ENCODE peak calls at places on chromosome 19, in nine cellular contexts. I is ascending aorta, C is HFFc6, U is vagina, X is pancreas, Q is endothelial cell, F is cardiac fibroblast, B is colonic mucosa, M is cardiac muscle cell. J is an unnamed sample.

GRCh38 chr19:30004403-30004802 is 62.4 kb downstream of the URI1 start:
- DNase-seq in I (no peak), C (no peak), U (no peak), X (no peak), Q (no peak), F (no peak), B (no peak), M (no peak), J (no peak)

GRCh38 chr19:14113762-14114414 is 3.7 kb downstream of the PRKACA start:
- DNase-seq in I (no peak), C (no peak), U (no peak), X (peak; percentile 74), Q (no peak), F (no peak), B (peak; percentile 61), M (no peak), J (peak; percentile 45)

GRCh38 chr19:48608798-48609263 is 2.3 kb downstream of the SPACA4 start:
- DNase-seq in I (no peak), C (no peak), U (no peak), X (no peak), Q (peak; percentile 44), F (peak; percentile 49), B (peak; percentile 60), M (no peak), J (peak; percentile 66)

GRCh38 chr19:29672319-29672932 is 7.2 kb downstream of the PLEKHF1 start:
- DNase-seq in I (no peak), C (no peak), U (no peak), X (no peak), Q (no peak), F (no peak), B (no peak), M (no peak), J (no peak)

GRCh38 chr19:31096930-31097329 is 252.3 kb downstream of the TSHZ3 start:
- DNase-seq in I (no peak), C (no peak), U (no peak), X (no peak), Q (no peak), F (peak; percentile 38), B (no peak), M (no peak), J (no peak)

GRCh38 chr19:4529924-4530522 is 5.0 kb downstream of the PLIN5 start:
- DNase-seq in I (no peak), C (no peak), U (no peak), X (no peak), Q (no peak), F (no peak), B (no peak), M (no peak), J (no peak)

GRCh38 chr19:55178781-55179569 is 1.1 kb downstream of the SYT5 start:
- DNase-seq in I (no peak), C (peak; percentile 86), U (no peak), X (peak; percentile 88), Q (peak; percentile 80), F (peak; percentile 88), B (peak; percentile 64), M (peak; percentile 63), J (peak; percentile 90)

GRCh38 chr19:34600366-34600765 is 76.6 kb downstream of the SCGB2B2 start:
- DNase-seq in I (no peak), C (no peak), U (no peak), X (no peak), Q (no peak), F (no peak), B (no peak), M (no peak), J (no peak)

GRCh38 chr19:2087621-2088100 is 8.5 kb downstream of the MOB3A start:
- DNase-seq in I (no peak), C (no peak), U (no peak), X (no peak), Q (no peak), F (no peak), B (no peak), M (no peak), J (no peak)

GRCh38 chr19:7885818-7886217 is 2.5 kb upstream of the LRRC8E start:
- DNase-seq in I (no peak), C (no peak), U (no peak), X (no peak), Q (no peak), F (no peak), B (no peak), M (no peak), J (no peak)
- TF ChIP-seq CTCF in I (no peak), C (no peak), U (no peak), X (no peak), Q (no peak), F (no peak), B (no peak), M (no peak), J (no peak)

DNA sequence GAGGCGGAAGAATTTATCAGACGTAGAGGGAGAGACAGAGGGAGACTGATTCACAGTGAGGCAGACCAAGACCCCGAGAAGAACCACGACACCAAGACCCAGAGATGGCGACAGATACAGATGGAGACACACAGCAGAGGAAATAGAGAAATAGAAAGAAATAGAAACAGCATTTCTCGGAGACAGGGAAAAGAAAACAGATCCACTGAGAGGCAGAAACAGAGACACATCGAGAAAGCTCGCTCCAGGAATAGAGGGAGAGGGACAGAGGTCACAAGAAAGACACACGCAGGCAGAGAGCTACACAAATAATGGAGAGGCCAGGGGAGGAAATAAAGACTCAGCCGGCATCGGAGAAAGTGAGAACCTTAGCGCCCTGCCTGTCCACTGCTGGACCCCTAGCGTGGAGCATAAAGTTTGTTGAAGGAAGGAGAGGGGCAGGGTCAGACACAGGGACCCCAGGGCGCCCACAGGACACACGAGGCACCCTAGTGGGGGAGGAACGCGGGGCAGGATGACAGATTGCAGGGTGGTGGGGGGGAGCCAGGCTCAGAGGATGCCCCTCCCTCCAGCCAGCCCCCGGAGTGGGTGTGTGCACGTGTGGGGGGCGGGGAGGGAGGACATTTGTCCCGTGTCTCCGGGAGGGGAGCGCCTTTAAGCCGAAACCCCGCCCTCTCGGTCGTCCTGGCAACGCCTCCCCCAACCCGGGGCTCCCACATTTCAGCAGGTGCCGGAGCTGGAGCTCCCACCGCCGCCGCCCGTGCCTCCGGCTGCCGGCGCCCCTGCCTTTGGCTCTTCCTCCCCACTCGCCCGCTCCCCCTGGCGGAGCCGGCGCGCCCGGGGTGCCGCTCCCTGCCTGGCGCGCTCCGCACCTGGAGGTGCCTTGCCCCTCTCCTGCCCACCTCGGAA is at the start of gene PRKCG:
- DNase-seq in I (no peak), C (no peak), U (no peak), X (peak; percentile 64), Q (peak; percentile 59), F (no peak), B (peak; percentile 52), M (peak; percentile 84), J (peak; percentile 96)
- TF ChIP-seq CTCF in I (peak; percentile 56), C (peak; percentile 76), U (no peak), X (peak; percentile 22), Q (no peak), F (no peak), B (peak; percentile 57), M (peak; percentile 60), J (peak; percentile 72)

GRCh38 chr19:38837656-38838121 is 6.1 kb upstream of the ECH1 start:
- DNase-seq in I (no peak), C (peak; percentile 96), U (no peak), X (peak; percentile 18), Q (no peak), F (no peak), B (no peak), M (no peak), J (no peak)

GRCh38 chr19:38837304-38837626 is 5.7 kb upstream of the ECH1 start:
- DNase-seq in I (no peak), C (no peak), U (no peak), X (peak; percentile 6), Q (no peak), F (no peak), B (no peak), M (no peak), J (no peak)

GRCh38 chr19:38839816-38840582 is 8.4 kb upstream of the ECH1 start:
- DNase-seq in I (no peak), C (peak; percentile 24), U (no peak), X (no peak), Q (no peak), F (no peak), B (no peak), M (no peak), J (no peak)

GRCh38 chr19:38838986-38839761 is 7.6 kb upstream of the ECH1 start:
- DNase-seq in I (no peak), C (no peak), U (no peak), X (peak; percentile 27), Q (no peak), F (no peak), B (no peak), M (no peak), J (no peak)

DNA sequence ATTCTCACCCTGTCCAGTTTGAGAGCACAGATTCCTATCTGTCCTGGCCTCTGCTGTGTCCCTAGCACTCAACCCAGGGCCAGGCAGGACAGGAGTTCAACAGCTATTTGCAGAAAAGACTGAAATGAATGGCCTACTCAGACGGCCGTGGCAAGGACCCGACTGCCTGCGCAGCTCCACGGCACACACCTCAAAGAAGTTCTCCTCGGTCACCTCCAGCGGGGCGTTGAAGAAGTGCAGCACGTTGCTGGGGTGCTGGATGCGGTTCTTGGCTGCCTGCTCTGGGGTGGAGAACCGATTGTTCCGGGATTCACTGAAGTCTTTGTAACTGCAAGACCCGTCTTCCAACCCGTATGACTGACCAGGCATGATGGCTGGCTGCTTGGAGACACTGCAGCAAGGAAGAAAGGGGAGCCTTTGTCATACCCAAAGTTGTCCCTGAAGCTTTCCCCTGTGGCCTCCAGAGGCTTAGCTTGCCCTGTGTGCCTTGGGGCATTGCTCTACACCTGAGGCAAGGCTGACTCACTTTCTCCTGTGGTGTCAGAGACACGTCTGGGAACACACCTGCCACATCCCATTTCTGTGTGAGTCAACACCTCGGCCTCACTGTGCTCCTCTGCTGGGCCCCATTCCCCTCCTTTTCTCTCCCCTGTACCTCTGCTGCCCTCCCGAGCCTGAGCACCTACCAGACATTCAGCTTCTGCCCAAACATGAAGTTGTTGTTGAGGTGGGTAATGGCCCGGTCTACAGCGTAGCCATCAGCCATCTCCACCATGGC is 6.8 kb upstream of the ECH1 start:
- DNase-seq in I (no peak), C (peak; percentile 42), U (no peak), X (peak; percentile 27), Q (no peak), F (no peak), B (no peak), M (no peak), J (peak; percentile 62)
- TF ChIP-seq CTCF in I (no peak), C (peak; percentile 13), U (no peak), X (no peak), Q (no peak), F (no peak), B (no peak), M (no peak), J (no peak)

GRCh38 chr19:6238643-6239281 is 41.0 kb downstream of the MLLT1 start:
- DNase-seq in I (no peak), C (no peak), U (no peak), X (peak; percentile 51), Q (no peak), F (peak; percentile 81), B (no peak), M (no peak), J (no peak)

GRCh38 chr19:6239401-6239844 is 40.4 kb downstream of the MLLT1 start:
- DNase-seq in I (no peak), C (no peak), U (no peak), X (no peak), Q (no peak), F (peak; percentile 54), B (no peak), M (no peak), J (peak; percentile 45)

GRCh38 chr19:6239871-6240676 is 39.7 kb downstream of the MLLT1 start:
- DNase-seq in I (no peak), C (no peak), U (no peak), X (no peak), Q (no peak), F (no peak), B (no peak), M (no peak), J (no peak)

GRCh38 chr19:6236310-6237291 is 43.2 kb downstream of the MLLT1 start:
- DNase-seq in I (no peak), C (no peak), U (no peak), X (peak; percentile 97), Q (no peak), F (no peak), B (peak; percentile 64), M (no peak), J (peak; percentile 87)

GRCh38 chr19:6238256-6238642 is 41.5 kb downstream of the MLLT1 start:
- DNase-seq in I (no peak), C (no peak), U (no peak), X (no peak), Q (no peak), F (peak; percentile 58), B (no peak), M (no peak), J (no peak)
- TF ChIP-seq CTCF in I (no peak), C (no peak), U (no peak), X (no peak), Q (no peak), F (no peak), B (no peak), M (no peak), J (no peak)

J was measured in Calu3.